ENCODE peak calls at places on chromosomes 2 and 18, in four cellular contexts. One of them, this sample, is unnamed.

GRCh38 chr2:96913398-96914202 is 43.7 kb upstream of the SEMA4C start:
- DNase-seq in H1: no peak
- DNase-seq in neuronal stem cell: no peak
- DNase-seq in H9: no peak
- DNase-seq in this sample: no peak

GRCh38 chr2:230719340-230719739 is 6.7 kb downstream of the CAB39 start:
- DNase-seq in H1: no peak
- DNase-seq in neuronal stem cell: no peak
- DNase-seq in H9: no peak
- DNase-seq in this sample: no peak

GRCh38 chr18:11871501-11871900 is 20.3 kb downstream of the CHMP1B start:
- DNase-seq in H1: no peak
- DNase-seq in neuronal stem cell: no peak
- DNase-seq in H9: no peak
- DNase-seq in this sample: no peak

GRCh38 chr2:177059313-177059712 is 153.3 kb upstream of the HNRNPA3 start:
- DNase-seq in H1: no peak
- DNase-seq in neuronal stem cell: no peak
- DNase-seq in H9: no peak
- DNase-seq in this sample: no peak

GRCh38 chr18:3599235-3599634 is 149.3 kb downstream of the TGIF1 start:
- DNase-seq in H1: no peak
- DNase-seq in neuronal stem cell: no peak
- DNase-seq in H9: no peak
- DNase-seq in this sample: no peak

GRCh38 chr2:23513881-23514793 is 129.2 kb downstream of the KLHL29 start:
- DNase-seq in H1: no peak
- DNase-seq in neuronal stem cell: no peak
- DNase-seq in H9: no peak
- DNase-seq in this sample: no peak

GRCh38 chr2:20378891-20379519 is 28.4 kb upstream of the PUM2 start:
- DNase-seq in H1: peak
- DNase-seq in neuronal stem cell: peak
- DNase-seq in H9: peak
- DNase-seq in this sample: peak

GRCh38 chr2:236782938-236783337 is 213.3 kb downstream of the ACKR3 start:
- DNase-seq in H1: no peak
- DNase-seq in neuronal stem cell: no peak
- DNase-seq in H9: no peak
- DNase-seq in this sample: peak

GRCh38 chr2:160157861-160158813 is 41.9 kb downstream of the ITGB6 start:
- DNase-seq in H1: no peak
- DNase-seq in neuronal stem cell: no peak
- DNase-seq in H9: no peak
- DNase-seq in this sample: peak

GRCh38 chr2:181319291-181319690 is 137.9 kb upstream of the ITGA4 start:
- DNase-seq in H1: no peak
- DNase-seq in neuronal stem cell: no peak
- DNase-seq in H9: no peak
- DNase-seq in this sample: no peak

GRCh38 chr2:45823723-45824206 is 172.3 kb downstream of the PRKCE start:
- DNase-seq in H1: no peak
- DNase-seq in neuronal stem cell: no peak
- DNase-seq in H9: no peak
- DNase-seq in this sample: no peak

GRCh38 chr2:10538224-10538894 is 90.2 kb upstream of the ODC1 start:
- DNase-seq in H1: no peak
- DNase-seq in neuronal stem cell: no peak
- DNase-seq in H9: no peak
- DNase-seq in this sample: peak

GRCh38 chr2:85537600-85538506 is 1.1 kb upstream of the MAT2A start:
- DNase-seq in H1: peak
- DNase-seq in neuronal stem cell: peak
- DNase-seq in H9: peak
- DNase-seq in this sample: peak

GRCh38 chr2:156110890-156111289 is 221.6 kb downstream of the NR4A2 start:
- DNase-seq in H1: no peak
- DNase-seq in neuronal stem cell: no peak
- DNase-seq in H9: peak
- DNase-seq in this sample: peak

GRCh38 chr2:181140414-181140813 is 160.0 kb downstream of the UBE2E3 start:
- DNase-seq in H1: no peak
- DNase-seq in neuronal stem cell: no peak
- DNase-seq in H9: no peak
- DNase-seq in this sample: no peak

GRCh38 chr2:118696786-118697465 is 150.5 kb downstream of the EN1 start:
- DNase-seq in H1: no peak
- DNase-seq in neuronal stem cell: no peak
- DNase-seq in H9: no peak
- DNase-seq in this sample: no peak

GRCh38 chr18:49976810-49977209 is 163.5 kb upstream of the ACAA2 start:
- DNase-seq in H1: no peak
- DNase-seq in neuronal stem cell: no peak
- DNase-seq in H9: no peak
- DNase-seq in this sample: no peak

GRCh38 chr2:70463997-70464396 is 89.6 kb downstream of the TGFA start:
- DNase-seq in H1: no peak
- DNase-seq in neuronal stem cell: no peak
- DNase-seq in H9: peak
- DNase-seq in this sample: no peak

GRCh38 chr2:172953970-172954852 is 121.4 kb upstream of the MAP3K20 start:
- DNase-seq in H1: no peak
- DNase-seq in neuronal stem cell: no peak
- DNase-seq in H9: no peak
- DNase-seq in this sample: no peak

GRCh38 chr2:241724259-241724974 is 10.0 kb upstream of the D2HGDH start:
- DNase-seq in H1: no peak
- DNase-seq in neuronal stem cell: no peak
- DNase-seq in H9: peak
- DNase-seq in this sample: no peak

GRCh38 chr18:47254341-47254939 is 3.0 kb upstream of the SKOR2 start:
- DNase-seq in H1: no peak
- DNase-seq in neuronal stem cell: peak
- DNase-seq in H9: peak
- DNase-seq in this sample: peak

GRCh38 chr2:203936535-203936934 is at the start of gene ICOS:
- DNase-seq in H1: no peak
- DNase-seq in neuronal stem cell: no peak
- DNase-seq in H9: no peak
- DNase-seq in this sample: no peak

GRCh38 chr2:8159211-8159965 is 522.5 kb upstream of the ID2 start:
- DNase-seq in H1: no peak
- DNase-seq in neuronal stem cell: no peak
- DNase-seq in H9: no peak
- DNase-seq in this sample: no peak

GRCh38 chr2:234414591-234414990 is 82.3 kb downstream of the ARL4C start:
- DNase-seq in H1: no peak
- DNase-seq in neuronal stem cell: no peak
- DNase-seq in H9: no peak
- DNase-seq in this sample: no peak

GRCh38 chr2:145919507-145919906 is 1399.6 kb upstream of the ZEB2 start:
- DNase-seq in H1: no peak
- DNase-seq in neuronal stem cell: no peak
- DNase-seq in H9: no peak
- DNase-seq in this sample: no peak

GRCh38 chr2:99865818-99866676 is 276.3 kb downstream of the AFF3 start:
- DNase-seq in H1: no peak
- DNase-seq in neuronal stem cell: no peak
- DNase-seq in H9: no peak
- DNase-seq in this sample: peak

GRCh38 chr2:143579456-143579855 is 450.2 kb downstream of the ARHGAP15 start:
- DNase-seq in H1: no peak
- DNase-seq in neuronal stem cell: no peak
- DNase-seq in H9: no peak
- DNase-seq in this sample: no peak

GRCh38 chr18:77115461-77115907 is 17.1 kb downstream of the MBP start:
- DNase-seq in H1: no peak
- DNase-seq in neuronal stem cell: no peak
- DNase-seq in H9: no peak
- DNase-seq in this sample: no peak

GRCh38 chr18:3526421-3527354 is 76.7 kb downstream of the TGIF1 start:
- DNase-seq in H1: no peak
- DNase-seq in neuronal stem cell: peak
- DNase-seq in H9: no peak
- DNase-seq in this sample: peak

GRCh38 chr2:164386226-164386625 is 235.1 kb downstream of the GRB14 start:
- DNase-seq in H1: no peak
- DNase-seq in neuronal stem cell: no peak
- DNase-seq in H9: no peak
- DNase-seq in this sample: no peak

GRCh38 chr2:163665051-163665450 is 70.8 kb downstream of the FIGN start:
- DNase-seq in H1: no peak
- DNase-seq in neuronal stem cell: peak
- DNase-seq in H9: no peak
- DNase-seq in this sample: no peak

GRCh38 chr18:36456622-36457021 is 159.1 kb downstream of the FHOD3 start:
- DNase-seq in H1: no peak
- DNase-seq in neuronal stem cell: no peak
- DNase-seq in H9: no peak
- DNase-seq in this sample: no peak
- H2BK12ac ChIP-seq in H1: peak
- H2BK12ac ChIP-seq in neuronal stem cell: no peak
- H2BK12ac ChIP-seq in H9: no peak
- H2BK12ac ChIP-seq in this sample: no peak

GRCh38 chr2:42133771-42134195 is 35.4 kb upstream of the EML4 start:
- DNase-seq in H1: no peak
- DNase-seq in neuronal stem cell: no peak
- DNase-seq in H9: no peak
- DNase-seq in this sample: peak

GRCh38 chr2:42132966-42133641 is 36.0 kb upstream of the EML4 start:
- DNase-seq in H1: no peak
- DNase-seq in neuronal stem cell: peak
- DNase-seq in H9: peak
- DNase-seq in this sample: peak

GRCh38 chr2:42136832-42137821 is 32.0 kb upstream of the EML4 start:
- DNase-seq in H1: no peak
- DNase-seq in neuronal stem cell: no peak
- DNase-seq in H9: no peak
- DNase-seq in this sample: peak

GRCh38 chr2:42138163-42139016 is 30.8 kb upstream of the EML4 start:
- DNase-seq in H1: no peak
- DNase-seq in neuronal stem cell: no peak
- DNase-seq in H9: no peak
- DNase-seq in this sample: peak

GRCh38 chr2:42135381-42136312 is 33.5 kb upstream of the EML4 start:
- DNase-seq in H1: no peak
- DNase-seq in neuronal stem cell: no peak
- DNase-seq in H9: no peak
- DNase-seq in this sample: no peak
- H4K91ac ChIP-seq in H1: no peak
- H4K91ac ChIP-seq in neuronal stem cell: no peak
- H4K91ac ChIP-seq in H9: no peak
- H4K91ac ChIP-seq in this sample: no peak

GRCh38 chr2:54668711-54669110 is 54.8 kb upstream of the EML6 start:
- DNase-seq in H1: no peak
- DNase-seq in neuronal stem cell: no peak
- DNase-seq in H9: no peak
- DNase-seq in this sample: no peak

GRCh38 chr2:54671010-54671409 is 52.5 kb upstream of the EML6 start:
- DNase-seq in H1: no peak
- DNase-seq in neuronal stem cell: no peak
- DNase-seq in H9: no peak
- DNase-seq in this sample: no peak

GRCh38 chr2:54667726-54668650 is 55.5 kb upstream of the EML6 start:
- DNase-seq in H1: no peak
- DNase-seq in neuronal stem cell: no peak
- DNase-seq in H9: no peak
- DNase-seq in this sample: no peak

GRCh38 chr2:54670485-54671009 is 52.9 kb upstream of the EML6 start:
- DNase-seq in H1: no peak
- DNase-seq in neuronal stem cell: no peak
- DNase-seq in H9: no peak
- DNase-seq in this sample: no peak

GRCh38 chr2:54669677-54670484 is 53.6 kb upstream of the EML6 start:
- DNase-seq in H1: no peak
- DNase-seq in neuronal stem cell: no peak
- DNase-seq in H9: no peak
- DNase-seq in this sample: peak
- H2BK12ac ChIP-seq in H1: no peak
- H2BK12ac ChIP-seq in neuronal stem cell: no peak
- H2BK12ac ChIP-seq in H9: no peak
- H2BK12ac ChIP-seq in this sample: peak

GRCh38 chr2:138503087-138503442 is 1.5 kb downstream of the SPOPL start:
- DNase-seq in H1: no peak
- DNase-seq in neuronal stem cell: no peak
- DNase-seq in H9: no peak
- DNase-seq in this sample: peak

GRCh38 chr2:138504092-138504491 is 2.5 kb downstream of the SPOPL start:
- DNase-seq in H1: no peak
- DNase-seq in neuronal stem cell: no peak
- DNase-seq in H9: no peak
- DNase-seq in this sample: no peak

GRCh38 chr2:138503652-138504051 is 2.1 kb downstream of the SPOPL start:
- DNase-seq in H1: no peak
- DNase-seq in neuronal stem cell: no peak
- DNase-seq in H9: no peak
- DNase-seq in this sample: no peak

GRCh38 chr2:138501427-138502252 is at the start of gene SPOPL:
- DNase-seq in H1: peak
- DNase-seq in neuronal stem cell: peak
- DNase-seq in H9: peak
- DNase-seq in this sample: peak

GRCh38 chr2:138502253-138503086 is 900 bp downstream of the SPOPL start:
- DNase-seq in H1: no peak
- DNase-seq in neuronal stem cell: no peak
- DNase-seq in H9: no peak
- DNase-seq in this sample: peak
- H4K91ac ChIP-seq in H1: no peak
- H4K91ac ChIP-seq in neuronal stem cell: no peak
- H4K91ac ChIP-seq in H9: no peak
- H4K91ac ChIP-seq in this sample: peak